ENCODE peak calls at places on chromosomes 16 and 17, in five cellular contexts. J is tibial nerve, A is GM12878, B is ovary, H is transverse colon. L is an unnamed sample. For H3K27me3, the result is how much of the 10 kb centered on the place peaks cover.

GRCh38 chr17:29796652-29797051 is 133.4 kb downstream of the SSH2 start:
- DNase-seq in J (no peak), A (no peak), B (no peak), H (no peak), L (no peak)

GRCh38 chr16:21598676-21599157 is 660 bp upstream of the METTL9 start:
- DNase-seq in J (no peak), A (no peak), B (no peak), H (peak), L (no peak)

GRCh38 chr17:77516902-77517301 is 376.1 kb downstream of the SEC14L1 start:
- DNase-seq in J (no peak), A (no peak), B (no peak), H (no peak), L (peak)

GRCh38 chr16:66473654-66474519 is 46.8 kb downstream of the BEAN1 start:
- DNase-seq in J (no peak), A (no peak), B (no peak), H (no peak), L (peak)

GRCh38 chr16:81696136-81696958 is 82.7 kb upstream of the PLCG2 start:
- DNase-seq in J (no peak), A (no peak), B (no peak), H (no peak), L (peak)

GRCh38 chr16:86251682-86252081 is 258.6 kb upstream of the FOXF1 start:
- DNase-seq in J (no peak), A (no peak), B (no peak), H (no peak), L (no peak)

GRCh38 chr16:89023621-89024511 is 46.9 kb upstream of the CBFA2T3 start:
- DNase-seq in J (no peak), A (no peak), B (no peak), H (no peak), L (peak)

GRCh38 chr16:53745126-53745525 is 41.2 kb downstream of the FTO start:
- DNase-seq in J (no peak), A (no peak), B (no peak), H (no peak), L (no peak)

GRCh38 chr16:88971371-88972097 is 5.5 kb downstream of the CBFA2T3 start:
- DNase-seq in J (no peak), A (peak), B (no peak), H (peak), L (no peak)

GRCh38 chr17:45319239-45319703 is 2.5 kb upstream of the MAP3K14 start:
- DNase-seq in J (no peak), A (no peak), B (no peak), H (no peak), L (no peak)

GRCh38 chr16:16014329-16015224 is 65.2 kb downstream of the ABCC1 start:
- DNase-seq in J (peak), A (no peak), B (peak), H (peak), L (no peak)

GRCh38 chr16:88353691-88354090 is 29.1 kb upstream of the ZNF469 start:
- DNase-seq in J (no peak), A (no peak), B (peak), H (no peak), L (no peak)

GRCh38 chr16:65336169-65336568 is 214.3 kb upstream of the CDH11 start:
- DNase-seq in J (no peak), A (no peak), B (no peak), H (no peak), L (no peak)

GRCh38 chr16:87809150-87809902 is 43.5 kb upstream of the KLHDC4 start:
- DNase-seq in J (no peak), A (peak), B (no peak), H (peak), L (no peak)

GRCh38 chr17:81556175-81556691 is 4.1 kb upstream of the FAAP100 start:
- DNase-seq in J (no peak), A (no peak), B (no peak), H (no peak), L (no peak)

GRCh38 chr17:1275962-1276736 is 3.3 kb upstream of the TRARG1 start:
- DNase-seq in J (peak), A (no peak), B (peak), H (peak), L (peak)

GRCh38 chr16:56347670-56348069 is 77.7 kb downstream of the AMFR start:
- DNase-seq in J (no peak), A (no peak), B (no peak), H (no peak), L (no peak)

GRCh38 chr17:74737299-74738050 is 419 bp downstream of the RAB37 start:
- DNase-seq in J (no peak), A (no peak), B (peak), H (peak), L (no peak)

GRCh38 chr16:23353440-23353839 is 51.3 kb downstream of the SCNN1B start:
- DNase-seq in J (no peak), A (no peak), B (no peak), H (no peak), L (no peak)

GRCh38 chr17:42900460-42901331 is at the start of gene G6PC1:
- DNase-seq in J (no peak), A (no peak), B (no peak), H (no peak), L (no peak)

GRCh38 chr17:79715318-79716182 is 15.2 kb upstream of the ENPP7 start:
- DNase-seq in J (no peak), A (no peak), B (no peak), H (peak), L (no peak)

GRCh38 chr17:79714746-79715145 is 16.0 kb upstream of the ENPP7 start:
- DNase-seq in J (no peak), A (no peak), B (no peak), H (no peak), L (no peak)

GRCh38 chr17:79714129-79714528 is 16.6 kb upstream of the ENPP7 start:
- DNase-seq in J (no peak), A (no peak), B (no peak), H (no peak), L (no peak)

GRCh38 chr17:79711715-79712305 is 18.9 kb upstream of the ENPP7 start:
- DNase-seq in J (no peak), A (no peak), B (no peak), H (no peak), L (no peak)

GRCh38 chr17:79713391-79713790 is 17.4 kb upstream of the ENPP7 start:
- DNase-seq in J (no peak), A (no peak), B (no peak), H (no peak), L (no peak)
- H3K27me3 ChIP-seq in J (under half), A (under half), B (under half), H (under half), L (under half)

DNA sequence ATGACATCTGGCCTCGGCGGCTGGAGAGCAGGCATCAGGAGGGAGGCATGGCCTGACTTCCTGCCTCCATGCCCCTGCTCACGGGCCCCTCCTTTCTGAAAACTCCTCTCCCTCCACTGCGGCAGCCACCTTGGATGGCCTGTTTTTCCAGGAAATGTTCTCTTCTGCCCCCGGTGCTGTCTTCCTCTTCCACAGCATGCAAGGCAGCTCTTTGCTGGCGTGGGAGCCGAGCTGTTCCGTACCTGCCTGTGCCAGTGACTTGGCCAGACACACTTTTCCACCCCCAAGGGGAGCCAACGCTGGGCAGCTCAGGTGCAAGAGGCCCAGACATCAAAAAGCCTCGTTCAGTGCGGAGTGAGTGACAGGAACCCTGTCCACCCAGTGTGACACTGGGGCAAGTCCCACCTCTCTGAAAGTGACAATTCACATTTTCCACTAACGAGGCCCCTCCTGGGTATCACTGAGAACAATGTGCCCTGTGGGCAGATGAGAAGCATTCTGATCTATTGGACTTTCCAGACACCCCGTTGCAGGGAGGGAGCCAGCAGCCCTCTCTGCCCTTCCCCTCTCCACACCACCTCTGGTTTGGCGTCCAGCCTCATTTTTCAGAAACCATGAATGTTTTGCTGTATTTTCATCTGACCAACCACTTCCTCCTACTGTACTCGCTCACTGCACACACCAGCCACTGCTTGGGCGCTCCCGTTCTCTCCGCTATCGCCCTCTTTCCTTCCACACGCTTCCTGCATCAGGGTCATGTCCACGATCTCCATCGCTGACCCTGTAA is 31.1 kb downstream of the NSMCE1 start:
- DNase-seq in J (no peak), A (peak), B (no peak), H (no peak), L (no peak)
- TF ChIP-seq POLR2A in J (no peak), A (peak), B (no peak), H (no peak), L (no peak)

DNA sequence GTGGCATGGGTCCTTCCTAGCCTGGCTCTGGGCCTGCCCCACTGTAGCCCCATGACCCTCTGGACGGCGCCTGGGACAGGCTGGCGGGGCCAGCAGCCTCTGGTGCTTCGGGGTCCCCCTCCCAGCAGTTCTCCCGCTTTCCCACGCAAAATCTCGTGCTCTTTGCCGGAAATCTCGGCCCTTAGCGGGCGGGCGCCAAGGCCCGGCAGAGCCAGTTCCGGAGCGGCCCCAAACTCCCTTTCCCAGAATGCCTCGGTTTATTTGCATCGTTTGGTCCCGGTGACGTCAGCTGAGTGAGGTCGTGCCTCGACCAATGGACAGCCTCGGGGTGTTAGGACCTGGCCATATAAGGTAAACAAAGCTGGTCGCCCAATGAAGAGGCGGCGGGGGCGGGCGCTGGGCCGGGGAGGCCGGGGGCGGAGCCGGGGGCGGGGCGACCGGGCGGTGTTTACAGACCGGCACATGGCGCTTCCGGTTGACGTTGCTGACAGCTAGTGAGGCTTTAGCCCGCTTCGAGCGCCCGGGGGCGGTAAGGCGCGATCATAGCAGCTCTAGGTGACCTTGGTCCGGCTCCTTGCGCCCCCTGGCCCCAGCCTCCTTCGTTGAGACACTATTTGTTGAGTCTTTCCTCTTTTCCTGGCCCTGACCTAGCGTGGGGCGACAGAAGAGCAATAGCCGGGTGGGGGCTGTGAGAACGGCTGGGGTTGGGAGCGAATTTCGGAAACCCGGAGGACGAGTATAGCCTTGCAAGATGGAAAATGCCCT is 1.5 kb upstream of the UBALD1 start:
- DNase-seq in J (peak), A (peak), B (peak), H (peak), L (peak)
- TF ChIP-seq EP300 in J (peak), A (peak), B (peak), H (peak), L (no peak)

GRCh38 chr17:48148029-48148759 is 40.6 kb downstream of the SNX11 start:
- DNase-seq in J (no peak), A (no peak), B (no peak), H (no peak), L (no peak)

GRCh38 chr17:48149174-48150106 is 41.9 kb downstream of the SNX11 start:
- DNase-seq in J (no peak), A (no peak), B (no peak), H (no peak), L (no peak)

GRCh38 chr17:48150602-48151001 is 43.0 kb downstream of the SNX11 start:
- DNase-seq in J (no peak), A (no peak), B (no peak), H (no peak), L (no peak)

GRCh38 chr17:48153711-48154642 is 46.4 kb downstream of the SNX11 start:
- DNase-seq in J (no peak), A (no peak), B (no peak), H (peak), L (no peak)

DNA sequence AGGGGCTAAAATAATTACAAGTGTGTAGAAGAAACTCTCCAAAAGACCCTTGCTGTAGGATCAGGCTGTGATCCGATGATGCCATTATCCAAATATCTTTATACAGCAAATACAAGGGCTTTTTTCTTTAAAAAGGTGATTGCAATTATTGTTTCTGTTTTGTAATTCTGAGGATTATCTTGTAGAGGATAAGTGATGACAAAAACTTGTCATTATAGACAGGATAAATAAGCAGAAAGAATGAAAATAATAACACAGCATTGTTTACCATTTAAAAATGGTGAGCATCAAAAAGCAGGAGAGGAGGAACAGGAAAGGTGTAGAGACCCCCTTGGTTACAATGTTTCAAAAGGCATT is 42.5 kb downstream of the SNX11 start:
- DNase-seq in J (no peak), A (no peak), B (no peak), H (no peak), L (no peak)
- H3K27me3 ChIP-seq in J (under half), A (under half), B (under half), H (half or more), L (half or more)

DNA sequence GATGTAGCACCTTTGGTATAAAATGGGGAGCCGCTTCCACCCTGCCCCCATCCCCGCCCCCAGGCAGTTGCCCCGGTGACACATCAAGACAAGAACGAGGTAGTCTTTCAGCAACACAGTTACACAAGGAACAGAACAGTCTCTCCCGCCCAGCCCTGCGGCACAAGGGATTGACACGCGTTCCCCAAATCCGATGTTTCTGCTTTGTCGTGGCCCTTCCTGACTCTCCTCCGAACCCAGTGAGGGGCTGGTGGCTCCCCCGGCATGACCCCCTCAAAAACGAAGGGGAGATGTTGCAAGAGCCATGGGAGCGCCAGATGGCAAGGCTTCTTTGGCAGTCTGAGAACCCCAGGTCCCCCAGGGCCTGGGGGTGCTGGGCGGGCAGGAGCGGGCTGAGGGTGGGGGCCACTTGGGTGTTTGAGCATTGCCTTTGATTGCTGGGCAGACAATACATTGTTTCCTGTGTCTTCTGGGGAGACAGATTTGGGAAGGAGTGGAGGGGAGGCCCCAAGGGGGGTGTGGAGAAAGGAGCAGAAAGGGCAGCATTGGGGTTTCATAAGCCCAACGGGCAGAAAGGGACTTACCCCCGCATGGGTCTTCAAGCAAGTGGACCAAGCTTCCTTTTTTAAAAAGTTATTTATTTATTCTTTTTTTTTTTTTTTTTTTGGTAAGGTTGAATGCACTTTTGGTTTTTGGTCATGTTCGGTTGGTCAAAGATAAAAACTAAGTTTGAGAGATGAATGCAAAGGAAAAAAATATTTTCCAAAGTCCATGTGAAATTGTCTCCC is 16.6 kb downstream of the COL1A1 start:
- DNase-seq in J (peak), A (no peak), B (no peak), H (peak), L (peak)
- TF ChIP-seq POLR2A in J (no peak), A (no peak), B (no peak), H (no peak), L (no peak)

DNA sequence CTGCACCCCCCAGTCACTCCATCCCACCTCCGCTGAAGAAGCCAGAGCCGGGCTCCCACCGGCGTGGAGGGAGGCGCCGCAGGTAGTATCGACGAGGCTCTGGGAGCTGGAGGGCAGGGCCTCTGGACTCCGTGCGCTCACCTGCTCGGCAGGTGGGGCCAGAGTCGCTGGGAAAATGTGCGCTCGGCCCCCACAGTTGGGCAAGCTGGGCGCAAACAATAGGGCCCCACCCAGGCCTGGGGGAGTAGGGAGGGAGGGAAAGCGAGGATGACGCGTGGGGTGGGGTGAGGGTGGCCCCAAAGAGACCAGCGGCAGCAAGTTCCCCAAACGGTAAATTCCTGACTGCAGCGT is 660 bp downstream of the JUP start:
- DNase-seq in J (no peak), A (no peak), B (peak), H (peak), L (peak)
- TF ChIP-seq EP300 in J (no peak), A (no peak), B (no peak), H (no peak), L (no peak)

GRCh38 chr17:50563095-50563511 is 2.6 kb downstream of the CACNA1G start:
- DNase-seq in J (no peak), A (no peak), B (no peak), H (no peak), L (no peak)

GRCh38 chr17:50562266-50563094 is 2.0 kb downstream of the CACNA1G start:
- DNase-seq in J (no peak), A (no peak), B (no peak), H (no peak), L (no peak)

GRCh38 chr17:50565559-50566350 is 5.2 kb downstream of the CACNA1G start:
- DNase-seq in J (no peak), A (no peak), B (no peak), H (no peak), L (no peak)

GRCh38 chr17:50561796-50562195 is 1.3 kb downstream of the CACNA1G start:
- DNase-seq in J (no peak), A (no peak), B (no peak), H (no peak), L (no peak)

DNA sequence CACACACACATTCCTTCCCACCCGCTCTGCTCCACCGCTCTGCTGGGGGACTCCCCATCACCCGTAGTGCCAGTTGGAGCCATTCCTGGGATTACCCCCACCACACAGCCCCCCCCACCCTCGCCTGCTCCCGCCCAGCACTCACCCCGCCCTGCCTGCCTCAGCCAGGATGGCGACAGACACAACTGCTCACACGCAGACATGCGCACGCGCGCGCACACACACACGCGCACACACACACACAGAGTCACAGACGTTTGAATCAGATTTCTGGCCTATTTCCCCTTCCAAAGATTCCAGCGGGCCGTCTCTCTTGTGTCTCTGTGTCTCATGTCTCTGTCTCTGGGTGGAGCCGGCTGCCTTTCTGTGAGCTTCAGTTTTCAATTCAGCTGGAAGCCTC is 4.4 kb downstream of the CACNA1G start:
- DNase-seq in J (peak), A (no peak), B (peak), H (peak), L (peak)
- H3K27me3 ChIP-seq in J (under half), A (under half), B (under half), H (half or more), L (under half)